ENCODE peak calls at places on chromosomes 5 and 9, in seven cellular contexts. J is HCT116, A is fibroblast of lung, E is ascending aorta, Y is IMR-90, R is mammary epithelial cell, V is right atrium auricular region. H is an unnamed sample. For H3K4me1, the result is how much of the 10 kb centered on the place peaks cover.

GRCh38 chr9:18979367-18979766 is 53.6 kb downstream of the SAXO1 start:
- DNase-seq in J (no peak), A (peak), E (no peak), Y (peak), R (peak), V (no peak), H (no peak)

GRCh38 chr5:159548517-159548916 is 218.2 kb upstream of the IL12B start:
- DNase-seq in J (no peak), A (no peak), E (no peak), Y (no peak), R (no peak), V (no peak), H (no peak)

GRCh38 chr9:26947736-26948135 is 694 bp upstream of the PLAA start:
- DNase-seq in J (no peak), A (peak), E (no peak), Y (no peak), R (no peak), V (no peak), H (no peak)

GRCh38 chr9:4382722-4383317 is 83.0 kb upstream of the GLIS3 start:
- DNase-seq in J (peak), A (peak), E (no peak), Y (peak), R (peak), V (no peak), H (no peak)

GRCh38 chr5:122665087-122665486 is 109.8 kb upstream of the SNX2 start:
- DNase-seq in J (no peak), A (peak), E (no peak), Y (peak), R (no peak), V (no peak), H (no peak)

GRCh38 chr9:134217431-134218210 is 53.3 kb upstream of the RNU6ATAC start:
- DNase-seq in J (peak), A (no peak), E (no peak), Y (no peak), R (no peak), V (no peak), H (peak)

GRCh38 chr5:171432581-171433351 is 13.3 kb downstream of the FGF18 start:
- DNase-seq in J (no peak), A (no peak), E (no peak), Y (no peak), R (no peak), V (no peak), H (no peak)

GRCh38 chr5:87787640-87788039 is 374.9 kb upstream of the CCNH start:
- DNase-seq in J (no peak), A (no peak), E (no peak), Y (no peak), R (no peak), V (no peak), H (no peak)

GRCh38 chr5:181187500-181188213 is 17.3 kb downstream of the TRIM7 start:
- DNase-seq in J (peak), A (peak), E (peak), Y (peak), R (peak), V (peak), H (peak)

GRCh38 chr5:160198148-160198545 is 31.2 kb upstream of the FABP6 start:
- DNase-seq in J (no peak), A (no peak), E (no peak), Y (no peak), R (no peak), V (no peak), H (no peak)

GRCh38 chr5:119951330-119951934 is 322.1 kb downstream of the FAM170A start:
- DNase-seq in J (no peak), A (no peak), E (no peak), Y (no peak), R (no peak), V (no peak), H (no peak)

GRCh38 chr5:87115839-87116364 is 151.8 kb upstream of the RASA1 start:
- DNase-seq in J (no peak), A (no peak), E (no peak), Y (no peak), R (no peak), V (no peak), H (no peak)

GRCh38 chr5:11143456-11144267 is 382.6 kb upstream of the DAP start:
- DNase-seq in J (no peak), A (peak), E (no peak), Y (no peak), R (no peak), V (no peak), H (no peak)

GRCh38 chr9:93592389-93593021 is 16.1 kb downstream of the PHF2 start:
- DNase-seq in J (peak), A (peak), E (peak), Y (no peak), R (no peak), V (no peak), H (no peak)

GRCh38 chr5:86152988-86153560 is 464.7 kb upstream of the COX7C start:
- DNase-seq in J (no peak), A (no peak), E (no peak), Y (no peak), R (no peak), V (no peak), H (no peak)

GRCh38 chr5:94329115-94329514 is 289.3 kb downstream of the KIAA0825 start:
- DNase-seq in J (no peak), A (no peak), E (no peak), Y (no peak), R (no peak), V (no peak), H (no peak)

GRCh38 chr5:74257645-74258328 is 382.7 kb downstream of the ENC1 start:
- DNase-seq in J (no peak), A (peak), E (peak), Y (peak), R (no peak), V (peak), H (peak)

GRCh38 chr5:178237431-178238312 is 5.1 kb upstream of the PHYKPL start:
- DNase-seq in J (no peak), A (peak), E (no peak), Y (peak), R (peak), V (no peak), H (no peak)

GRCh38 chr5:159817262-159818029 is 98.8 kb upstream of the ADRA1B start:
- DNase-seq in J (no peak), A (peak), E (no peak), Y (peak), R (peak), V (peak), H (no peak)

GRCh38 chr5:27041372-27041771 is 3.0 kb upstream of the CDH9 start:
- DNase-seq in J (no peak), A (no peak), E (no peak), Y (no peak), R (no peak), V (no peak), H (no peak)

GRCh38 chr5:3103241-3103855 is 351.9 kb upstream of the IRX2 start:
- DNase-seq in J (no peak), A (no peak), E (no peak), Y (no peak), R (no peak), V (no peak), H (no peak)

GRCh38 chr9:36282275-36282674 is 24.0 kb upstream of the GNE start:
- DNase-seq in J (no peak), A (no peak), E (no peak), Y (no peak), R (no peak), V (no peak), H (no peak)

GRCh38 chr5:131218392-131218791 is 45.5 kb upstream of the CDC42SE2 start:
- DNase-seq in J (no peak), A (peak), E (no peak), Y (peak), R (peak), V (no peak), H (no peak)

GRCh38 chr5:60595183-60595582 is 104.8 kb downstream of the DEPDC1B start:
- DNase-seq in J (no peak), A (no peak), E (no peak), Y (no peak), R (no peak), V (no peak), H (no peak)

GRCh38 chr5:36158144-36158543 is 6.2 kb downstream of the SKP2 start:
- DNase-seq in J (no peak), A (peak), E (no peak), Y (peak), R (no peak), V (no peak), H (no peak)

GRCh38 chr5:33049845-33050244 is 338.7 kb downstream of the NPR3 start:
- DNase-seq in J (peak), A (peak), E (peak), Y (peak), R (peak), V (no peak), H (peak)

GRCh38 chr9:133703571-133704399 is 34.4 kb downstream of the SARDH start:
- DNase-seq in J (no peak), A (no peak), E (no peak), Y (no peak), R (no peak), V (no peak), H (no peak)

GRCh38 chr5:11400312-11400711 is 503.9 kb downstream of the CTNND2 start:
- DNase-seq in J (no peak), A (no peak), E (no peak), Y (no peak), R (no peak), V (no peak), H (no peak)

GRCh38 chr5:14405706-14406553 is 175.7 kb upstream of the OTULINL start:
- DNase-seq in J (no peak), A (peak), E (no peak), Y (no peak), R (no peak), V (no peak), H (no peak)

GRCh38 chr5:148998174-148998797 is 64.6 kb downstream of the SH3TC2 start:
- DNase-seq in J (peak), A (peak), E (no peak), Y (peak), R (peak), V (no peak), H (no peak)

GRCh38 chr9:128790536-128790935 is 3.5 kb downstream of the TBC1D13 start:
- DNase-seq in J (no peak), A (no peak), E (no peak), Y (no peak), R (no peak), V (no peak), H (no peak)

GRCh38 chr9:118459832-118460425 is 755.7 kb downstream of the TLR4 start:
- DNase-seq in J (no peak), A (no peak), E (no peak), Y (no peak), R (no peak), V (no peak), H (no peak)

GRCh38 chr5:113042491-113043243 is 66.1 kb downstream of the DCP2 start:
- DNase-seq in J (no peak), A (peak), E (peak), Y (no peak), R (no peak), V (no peak), H (no peak)

GRCh38 chr9:105341784-105342183 is 97.3 kb downstream of the SLC44A1 start:
- DNase-seq in J (no peak), A (peak), E (no peak), Y (peak), R (no peak), V (no peak), H (no peak)

GRCh38 chr9:130640681-130641080 is 23.7 kb upstream of the PRDM12 start:
- DNase-seq in J (no peak), A (no peak), E (no peak), Y (no peak), R (no peak), V (no peak), H (no peak)

GRCh38 chr5:135996611-135997010 is 32.2 kb upstream of the TGFBI start:
- DNase-seq in J (no peak), A (peak), E (no peak), Y (peak), R (no peak), V (no peak), H (no peak)

GRCh38 chr9:120950421-120951388 is 24.1 kb upstream of the TRAF1 start:
- DNase-seq in J (no peak), A (no peak), E (peak), Y (no peak), R (no peak), V (no peak), H (no peak)

DNA sequence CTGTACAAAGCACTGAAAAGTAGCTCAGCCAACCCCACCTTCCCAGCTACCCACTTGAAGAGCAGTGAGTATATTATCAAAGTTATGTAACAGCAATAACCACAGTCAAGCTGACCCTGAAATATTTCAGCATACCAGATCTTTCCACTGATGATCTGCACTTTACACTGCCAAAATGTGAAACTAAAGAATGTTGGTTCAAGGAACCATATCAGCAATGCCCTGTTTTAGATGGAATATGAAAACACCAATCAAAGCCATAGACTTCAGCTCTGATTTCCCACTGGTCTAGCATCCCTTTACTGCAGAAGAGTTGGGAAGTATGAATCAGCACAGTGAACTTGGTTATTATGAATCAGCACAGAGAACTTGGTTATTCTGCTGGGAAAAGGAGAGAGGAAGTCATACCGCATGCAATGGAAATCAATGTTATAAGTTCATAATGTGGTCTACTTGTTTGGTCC is 20.0 kb downstream of the CEMIP2 start:
- DNase-seq in J (no peak), A (peak), E (no peak), Y (peak), R (peak), V (no peak), H (no peak)
- H3K4me1 ChIP-seq in J (under half), A (under half), E (under half), Y (under half), R (under half), V (under half), H (under half)

GRCh38 chr9:136342191-136343120 is 15.1 kb downstream of the GPSM1 start:
- DNase-seq in J (no peak), A (peak), E (no peak), Y (peak), R (peak), V (peak), H (peak)
- TF ChIP-seq CTCF in J (no peak), A (no peak), E (no peak), Y (peak), R (no peak), V (no peak), H (no peak)

GRCh38 chr5:78006449-78006848 is 230.3 kb upstream of the TBCA start:
- DNase-seq in J (no peak), A (no peak), E (no peak), Y (no peak), R (no peak), V (no peak), H (no peak)
- H3K27ac ChIP-seq in J (no peak), A (no peak), E (no peak), Y (no peak), R (no peak), V (no peak), H (no peak)

GRCh38 chr9:95773061-95773433 is 102.4 kb upstream of the ERCC6L2 start:
- DNase-seq in J (no peak), A (peak), E (no peak), Y (peak), R (no peak), V (no peak), H (no peak)
- H3K4me1 ChIP-seq in J (under half), A (under half), E (under half), Y (under half), R (under half), V (under half), H (under half)

GRCh38 chr5:67375606-67376005 is 179.0 kb upstream of the CD180 start:
- DNase-seq in J (no peak), A (no peak), E (no peak), Y (no peak), R (no peak), V (no peak), H (no peak)
- TF ChIP-seq CTCF in J (peak), A (no peak), E (no peak), Y (no peak), R (peak), V (no peak), H (no peak)

GRCh38 chr9:126707083-126707482 is 93.4 kb downstream of the LMX1B start:
- DNase-seq in J (no peak), A (no peak), E (no peak), Y (no peak), R (no peak), V (peak), H (no peak)
- H3K27ac ChIP-seq in J (no peak), A (no peak), E (no peak), Y (no peak), R (no peak), V (no peak), H (no peak)